ENCODE peak calls at places on chromosomes 7 and 10, in ten cellular contexts. R, Q, L, K, D, I, W, S, T and B are unnamed samples.

GRCh38 chr7:55774327-55775050 is 88.1 kb downstream of the SEPTIN14 start:
- DNase-seq in R (no peak), Q (no peak), L (peak), K (no peak), D (no peak), I (no peak), W (no peak), S (no peak), T (no peak), B (no peak)

GRCh38 chr7:68122806-68123205 is 1126.2 kb downstream of the TYW1 start:
- DNase-seq in R (no peak), Q (no peak), L (no peak), K (no peak), D (no peak), I (no peak), W (no peak), S (no peak), T (no peak), B (no peak)

GRCh38 chr7:46660402-46660801 is 739.3 kb upstream of the IGFBP3 start:
- DNase-seq in R (no peak), Q (no peak), L (no peak), K (no peak), D (no peak), I (no peak), W (no peak), S (no peak), T (no peak), B (no peak)

GRCh38 chr7:134431805-134432204 is 27.1 kb downstream of the AKR1B1 start:
- DNase-seq in R (no peak), Q (no peak), L (no peak), K (no peak), D (no peak), I (no peak), W (no peak), S (no peak), T (peak), B (no peak)

GRCh38 chr7:81869670-81870069 is 99.8 kb upstream of the HGF start:
- DNase-seq in R (peak), Q (no peak), L (no peak), K (no peak), D (no peak), I (no peak), W (no peak), S (no peak), T (no peak), B (no peak)

GRCh38 chr7:44290250-44290616 is 35.2 kb downstream of the CAMK2B start:
- DNase-seq in R (no peak), Q (peak), L (no peak), K (no peak), D (peak), I (no peak), W (no peak), S (no peak), T (no peak), B (peak)

GRCh38 chr7:13262929-13263530 is 575.6 kb downstream of the ARL4A start:
- DNase-seq in R (peak), Q (no peak), L (peak), K (no peak), D (no peak), I (no peak), W (no peak), S (peak), T (no peak), B (no peak)

GRCh38 chr7:45920543-45921380 is at the start of gene IGFBP3:
- DNase-seq in R (peak), Q (no peak), L (peak), K (peak), D (peak), I (no peak), W (no peak), S (peak), T (no peak), B (no peak)

GRCh38 chr10:109956454-109957091 is 33.3 kb upstream of the XPNPEP1 start:
- DNase-seq in R (peak), Q (no peak), L (no peak), K (peak), D (no peak), I (no peak), W (no peak), S (peak), T (peak), B (no peak)

GRCh38 chr7:74475987-74476350 is 22.3 kb downstream of the GTF2IRD1 start:
- DNase-seq in R (no peak), Q (no peak), L (no peak), K (no peak), D (peak), I (no peak), W (no peak), S (no peak), T (no peak), B (no peak)

GRCh38 chr7:40570218-40570617 is 435.4 kb downstream of the SUGCT start:
- DNase-seq in R (peak), Q (no peak), L (no peak), K (no peak), D (no peak), I (no peak), W (no peak), S (no peak), T (no peak), B (no peak)

GRCh38 chr7:20952891-20953290 is 166.2 kb upstream of the SP8 start:
- DNase-seq in R (no peak), Q (no peak), L (no peak), K (no peak), D (no peak), I (no peak), W (no peak), S (no peak), T (no peak), B (no peak)

GRCh38 chr7:33872870-33873269 is 32.5 kb upstream of the BMPER start:
- DNase-seq in R (peak), Q (no peak), L (no peak), K (no peak), D (no peak), I (no peak), W (no peak), S (no peak), T (no peak), B (no peak)

GRCh38 chr10:27190508-27190907 is 35.4 kb downstream of the MASTL start:
- DNase-seq in R (no peak), Q (no peak), L (no peak), K (no peak), D (no peak), I (no peak), W (no peak), S (no peak), T (no peak), B (no peak)

GRCh38 chr7:156473476-156474240 is 166.9 kb upstream of the RNF32 start:
- DNase-seq in R (peak), Q (peak), L (no peak), K (peak), D (no peak), I (no peak), W (no peak), S (peak), T (no peak), B (no peak)

GRCh38 chr10:75431180-75432111 is at the start of gene LRMDA:
- DNase-seq in R (peak), Q (no peak), L (no peak), K (peak), D (peak), I (peak), W (no peak), S (no peak), T (peak), B (no peak)

GRCh38 chr7:47576031-47576908 is 5.6 kb downstream of the TNS3 start:
- DNase-seq in R (peak), Q (peak), L (peak), K (no peak), D (peak), I (peak), W (no peak), S (peak), T (peak), B (no peak)

GRCh38 chr7:74656421-74656910 is 1.1 kb upstream of the GTF2I start:
- DNase-seq in R (peak), Q (peak), L (no peak), K (peak), D (peak), I (no peak), W (no peak), S (no peak), T (peak), B (no peak)

GRCh38 chr10:62916157-62916603 is 100.0 kb upstream of the EGR2 start:
- DNase-seq in R (peak), Q (no peak), L (no peak), K (no peak), D (no peak), I (no peak), W (no peak), S (peak), T (no peak), B (no peak)

GRCh38 chr10:78543749-78544446 is 510.2 kb downstream of the RPS24 start:
- DNase-seq in R (peak), Q (peak), L (no peak), K (no peak), D (peak), I (peak), W (no peak), S (peak), T (no peak), B (peak)

GRCh38 chr7:29490094-29490607 is 73.5 kb upstream of the PRR15 start:
- DNase-seq in R (no peak), Q (no peak), L (no peak), K (no peak), D (no peak), I (no peak), W (no peak), S (no peak), T (no peak), B (no peak)

GRCh38 chr10:123847686-123848432 is 43.7 kb downstream of the CPXM2 start:
- DNase-seq in R (peak), Q (no peak), L (no peak), K (no peak), D (no peak), I (no peak), W (no peak), S (no peak), T (no peak), B (no peak)

GRCh38 chr10:71389768-71390434 is 6.8 kb upstream of the CDH23 start:
- DNase-seq in R (no peak), Q (no peak), L (no peak), K (no peak), D (no peak), I (no peak), W (no peak), S (no peak), T (peak), B (no peak)

GRCh38 chr10:122878799-122879338 is 512 bp downstream of the FAM24B start:
- DNase-seq in R (no peak), Q (no peak), L (peak), K (no peak), D (no peak), I (no peak), W (no peak), S (no peak), T (no peak), B (no peak)

GRCh38 chr7:130959743-130960207 is 225.8 kb upstream of the KLF14 start:
- DNase-seq in R (peak), Q (no peak), L (no peak), K (no peak), D (no peak), I (no peak), W (no peak), S (peak), T (no peak), B (no peak)
- TF ChIP-seq CTCF in R (peak), Q (no peak), L (peak), K (peak), D (no peak), I (peak), W (no peak), S (peak), T (no peak), B (no peak)

GRCh38 chr10:132366006-132366405 is 31.0 kb upstream of the PWWP2B start:
- DNase-seq in R (no peak), Q (no peak), L (no peak), K (no peak), D (no peak), I (no peak), W (no peak), S (no peak), T (no peak), B (no peak)
- TF ChIP-seq CTCF in R (no peak), Q (no peak), L (no peak), K (no peak), D (no peak), I (no peak), W (no peak), S (no peak), T (no peak), B (no peak)

GRCh38 chr10:14543048-14543903 is 212.6 kb upstream of the FRMD4A start:
- DNase-seq in R (peak), Q (no peak), L (no peak), K (no peak), D (peak), I (no peak), W (no peak), S (peak), T (no peak), B (no peak)
- TF ChIP-seq CTCF in R (no peak), Q (no peak), L (peak), K (no peak), D (peak), I (peak), W (peak), S (no peak), T (peak), B (no peak)

GRCh38 chr7:92614586-92615237 is 24.5 kb upstream of the FAM133B start:
- DNase-seq in R (peak), Q (no peak), L (no peak), K (no peak), D (peak), I (no peak), W (no peak), S (peak), T (no peak), B (no peak)

GRCh38 chr7:92613720-92614119 is 23.5 kb upstream of the FAM133B start:
- DNase-seq in R (no peak), Q (no peak), L (no peak), K (no peak), D (no peak), I (no peak), W (no peak), S (no peak), T (no peak), B (no peak)

GRCh38 chr7:92613214-92613613 is 23.0 kb upstream of the FAM133B start:
- DNase-seq in R (no peak), Q (no peak), L (no peak), K (no peak), D (no peak), I (no peak), W (no peak), S (no peak), T (no peak), B (no peak)

GRCh38 chr7:92612501-92612900 is 22.3 kb upstream of the FAM133B start:
- DNase-seq in R (no peak), Q (no peak), L (no peak), K (no peak), D (no peak), I (no peak), W (no peak), S (peak), T (no peak), B (no peak)

DNA sequence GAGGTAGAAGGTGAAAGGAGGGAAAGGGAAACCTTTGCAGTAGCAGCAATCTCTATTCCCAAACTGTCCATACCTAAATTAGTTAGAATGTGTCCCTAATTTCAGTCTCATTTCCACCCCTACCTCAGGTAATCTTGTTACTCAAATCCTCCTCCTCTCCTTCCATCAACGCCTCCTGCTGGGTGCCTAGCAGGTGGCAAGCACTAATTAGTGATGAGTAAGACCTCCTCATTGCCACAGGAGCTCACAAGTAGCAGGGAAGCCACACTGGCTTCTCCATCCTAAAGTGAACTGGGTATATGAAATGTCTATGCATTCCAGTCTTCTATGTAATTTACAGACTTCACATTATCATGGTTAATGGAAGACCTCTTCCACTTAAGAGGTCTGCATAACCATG is 25.7 kb upstream of the FAM133B start:
- DNase-seq in R (no peak), Q (no peak), L (no peak), K (no peak), D (no peak), I (no peak), W (no peak), S (no peak), T (no peak), B (no peak)
- TF ChIP-seq CTCF in R (no peak), Q (no peak), L (no peak), K (no peak), D (no peak), I (no peak), W (no peak), S (no peak), T (no peak), B (no peak)

DNA sequence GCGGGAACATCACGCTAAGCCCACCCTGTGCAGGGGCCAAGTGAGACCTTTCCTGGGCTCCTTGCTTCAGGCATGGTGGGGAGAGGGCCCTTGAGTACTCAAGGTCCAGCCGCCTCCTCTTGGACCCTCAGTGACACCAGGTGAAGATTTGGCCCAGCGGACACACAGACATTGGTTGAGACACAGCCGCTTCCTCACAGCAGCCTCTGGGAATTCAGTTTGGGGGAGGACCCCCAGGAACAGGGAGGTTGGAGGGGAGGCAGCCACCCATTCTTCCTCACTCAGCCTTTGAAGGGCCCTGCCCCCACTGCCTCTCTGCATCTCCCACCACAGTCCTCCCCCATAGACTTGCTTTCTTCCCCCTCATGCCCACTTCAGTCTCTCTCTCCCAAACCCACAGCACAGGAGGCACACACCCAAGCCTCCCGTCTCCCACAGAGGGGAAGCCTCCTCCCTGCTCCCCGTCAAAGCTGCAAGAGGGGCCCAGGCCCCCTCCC is 31.9 kb downstream of the ANXA8 start:
- DNase-seq in R (no peak), Q (no peak), L (no peak), K (no peak), D (no peak), I (no peak), W (no peak), S (no peak), T (no peak), B (no peak)
- TF ChIP-seq CTCF in R (no peak), Q (no peak), L (no peak), K (no peak), D (no peak), I (no peak), W (no peak), S (no peak), T (no peak), B (no peak)

DNA sequence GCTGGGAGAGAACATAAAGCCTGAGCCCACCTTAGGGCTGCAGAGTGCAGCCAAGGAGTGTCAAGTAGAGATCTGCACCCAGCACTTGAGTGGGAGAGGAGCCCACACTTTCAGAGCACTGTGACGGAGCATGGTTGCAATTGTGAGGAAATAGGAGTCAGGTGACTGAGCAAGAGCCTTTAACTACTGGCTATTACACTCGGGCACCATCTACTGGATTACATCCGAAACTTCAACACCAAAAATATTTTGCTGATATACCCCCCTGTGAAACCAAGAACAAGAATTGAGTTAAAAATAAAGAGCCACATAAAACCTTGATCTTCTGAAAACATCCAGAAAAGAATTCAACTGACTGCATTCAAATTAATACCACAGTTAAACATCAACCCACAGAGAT is 657.9 kb downstream of the NXPH1 start:
- DNase-seq in R (no peak), Q (no peak), L (no peak), K (no peak), D (no peak), I (no peak), W (no peak), S (no peak), T (no peak), B (no peak)
- TF ChIP-seq CTCF in R (no peak), Q (no peak), L (peak), K (no peak), D (no peak), I (no peak), W (no peak), S (no peak), T (peak), B (no peak)

GRCh38 chr7:143287935-143288826 is at the start of gene CASP2:
- DNase-seq in R (peak), Q (peak), L (peak), K (peak), D (peak), I (peak), W (peak), S (peak), T (peak), B (peak)
- TF ChIP-seq CTCF in R (peak), Q (no peak), L (peak), K (no peak), D (peak), I (peak), W (peak), S (peak), T (peak), B (no peak)

GRCh38 chr10:114290038-114290437 is 51.0 kb downstream of the VWA2 start:
- DNase-seq in R (no peak), Q (no peak), L (no peak), K (no peak), D (no peak), I (no peak), W (no peak), S (no peak), T (no peak), B (no peak)

GRCh38 chr10:114288424-114289095 is 49.5 kb downstream of the VWA2 start:
- DNase-seq in R (no peak), Q (no peak), L (no peak), K (no peak), D (no peak), I (no peak), W (no peak), S (no peak), T (no peak), B (no peak)

GRCh38 chr10:114291516-114291915 is 52.5 kb downstream of the VWA2 start:
- DNase-seq in R (no peak), Q (no peak), L (no peak), K (no peak), D (no peak), I (no peak), W (no peak), S (no peak), T (no peak), B (no peak)

GRCh38 chr10:114289096-114289436 is 50.0 kb downstream of the VWA2 start:
- DNase-seq in R (no peak), Q (no peak), L (no peak), K (no peak), D (no peak), I (no peak), W (no peak), S (no peak), T (no peak), B (no peak)

GRCh38 chr10:114291076-114291475 is 52.0 kb downstream of the VWA2 start:
- DNase-seq in R (no peak), Q (no peak), L (no peak), K (no peak), D (no peak), I (no peak), W (no peak), S (no peak), T (no peak), B (no peak)
- TF ChIP-seq CTCF in R (no peak), Q (no peak), L (no peak), K (no peak), D (no peak), I (no peak), W (no peak), S (no peak), T (no peak), B (no peak)

DNA sequence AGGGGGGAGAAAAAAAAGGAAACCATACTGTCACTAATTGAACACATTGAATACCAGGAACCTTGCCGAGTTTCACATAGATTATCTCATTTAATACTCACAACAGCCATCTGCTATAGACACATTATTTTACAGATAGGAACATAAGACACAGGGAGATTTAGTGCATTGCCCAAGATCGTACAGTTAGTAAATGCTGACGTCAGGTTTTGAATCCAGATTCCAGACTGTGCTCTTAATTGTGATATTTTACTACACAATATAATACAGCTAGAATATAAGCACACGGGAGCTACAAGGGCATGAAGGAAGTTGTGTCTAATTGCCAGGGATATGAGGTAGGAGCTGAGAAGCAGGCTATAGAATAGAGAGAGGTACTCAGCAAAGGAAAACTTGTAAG is 93.9 kb upstream of the MINDY3 start:
- DNase-seq in R (no peak), Q (no peak), L (no peak), K (no peak), D (no peak), I (no peak), W (no peak), S (no peak), T (no peak), B (no peak)
- TF ChIP-seq CTCF in R (no peak), Q (no peak), L (no peak), K (no peak), D (no peak), I (no peak), W (no peak), S (no peak), T (no peak), B (no peak)

DNA sequence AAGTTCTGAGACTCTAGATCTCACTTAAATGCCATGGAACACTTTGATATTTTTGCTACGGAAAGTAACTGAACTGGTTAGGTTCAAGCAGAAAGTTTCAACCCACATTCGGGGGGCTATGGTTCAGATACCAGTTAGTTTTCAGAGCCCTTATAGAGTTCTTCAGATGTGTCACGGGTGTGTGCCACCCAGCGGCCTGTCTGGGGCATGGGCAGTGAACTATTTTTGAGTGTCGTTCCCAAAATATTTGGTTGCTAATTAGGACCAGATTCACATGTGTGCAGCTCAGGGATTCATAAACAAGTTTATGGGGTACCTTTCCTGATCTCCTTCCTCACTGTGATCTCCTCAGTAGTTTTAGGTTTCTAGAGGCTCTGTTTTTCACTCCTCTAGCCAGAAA is 271.9 kb downstream of the C7orf25 start:
- DNase-seq in R (no peak), Q (no peak), L (no peak), K (no peak), D (no peak), I (no peak), W (no peak), S (no peak), T (no peak), B (no peak)
- TF ChIP-seq CTCF in R (no peak), Q (no peak), L (peak), K (no peak), D (no peak), I (no peak), W (no peak), S (no peak), T (peak), B (no peak)